ENCODE peak calls at places on chromosomes 13 and 19, in four cellular contexts. W is activated T-helper 2 cell treated with anti-CD3 and anti-CD28 coated beads, Interferon-gamma antibody, Interleukin-2, Interleukin-4, amounts not matched to agents 10 μg/mL and 5 μg/mL and 100 μg/mL, durations not matched to agents 14 hours and 24 hours and 36 hours; T is thoracic aorta; P is choroid plexus epithelial cell. Q is an unnamed sample.

GRCh38 chr13:46386996-46387851 is at the start of gene RUBCNL:
- DNase-seq in W (peak), T (no peak), P (no peak), Q (peak)

GRCh38 chr19:46704379-46705076 is 12.4 kb downstream of the PRKD2 start:
- DNase-seq in W (peak), T (peak), P (peak), Q (peak)

GRCh38 chr19:55086730-55087541 is 11.3 kb downstream of the EPS8L1 start:
- DNase-seq in P (peak), W (peak), T (peak), Q (peak)

GRCh38 chr13:44876782-44877324 is 112.4 kb downstream of the NUFIP1 start:
- DNase-seq in T (no peak), W (no peak), P (no peak), Q (no peak)

GRCh38 chr13:32309812-32310706 is 5.1 kb downstream of the ZAR1L start:
- DNase-seq in P (peak), W (no peak), T (no peak), Q (peak)

GRCh38 chr19:16627194-16627927 is 643 bp downstream of the MED26 start:
- DNase-seq in T (no peak), W (peak), P (peak), Q (no peak)

GRCh38 chr13:72313546-72313945 is 413.9 kb downstream of the MZT1 start:
- DNase-seq in P (no peak), T (no peak), W (no peak), Q (no peak)

GRCh38 chr13:25281937-25282332 is 5.4 kb downstream of the MTMR6 start:
- DNase-seq in T (no peak), W (no peak), P (no peak), Q (no peak)

GRCh38 chr13:101289764-101290163 is 126.5 kb downstream of the NALCN start:
- DNase-seq in W (no peak), P (peak), T (no peak), Q (peak)

GRCh38 chr19:42246143-42246868 is 3.9 kb upstream of the GSK3A start:
- DNase-seq in W (no peak), T (peak), P (peak), Q (peak)

GRCh38 chr13:31767175-31767900 is 28.0 kb downstream of the RXFP2 start:
- DNase-seq in P (peak), W (no peak), T (no peak), Q (peak)

GRCh38 chr19:53908106-53908932 is 759 bp upstream of the CACNG7 start:
- DNase-seq in W (peak), P (peak), T (no peak), Q (peak)

GRCh38 chr19:7831452-7831851 is 1.4 kb downstream of the EVI5L start:
- DNase-seq in W (no peak), P (peak), T (no peak), Q (no peak)

GRCh38 chr19:35716985-35717664 is 678 bp upstream of the KMT2B start:
- DNase-seq in P (peak), W (peak), T (peak), Q (peak)

GRCh38 chr13:41505209-41505835 is 48.0 kb downstream of the RGCC start:
- DNase-seq in P (peak), T (no peak), W (no peak), Q (peak)